ENCODE peak calls at places on chromosome 14, in eight cellular contexts. One of them, this sample, is unnamed.

GRCh38 chr14:105563347-105563737 is 37.0 kb downstream of the TMEM121 start:
- DNase-seq in AG04450: no peak
- DNase-seq in Right ventricle myocardium superior: no peak
- DNase-seq in Calu3: no peak
- DNase-seq in MCF 10A: no peak
- DNase-seq in NCI-H2081: no peak
- DNase-seq in posterior cingulate gyrus: no peak
- DNase-seq in activated CD4-positive, CD25-positive, alpha-beta regulatory T cell treated with anti-CD3 and anti-CD28 coated beads, Interleukin-2, amount 50 U/mL, for 16 hours: no peak
- DNase-seq in this sample: no peak

GRCh38 chr14:105474478-105475268 is at the start of gene CRIP2:
- DNase-seq in AG04450: no peak
- DNase-seq in Right ventricle myocardium superior: peak; percentile 77
- DNase-seq in Calu3: peak; percentile 81
- DNase-seq in MCF 10A: peak; percentile 38
- DNase-seq in NCI-H2081: peak; percentile 71
- DNase-seq in posterior cingulate gyrus: no peak
- DNase-seq in activated CD4-positive, CD25-positive, alpha-beta regulatory T cell treated with anti-CD3 and anti-CD28 coated beads, Interleukin-2, amount 50 U/mL, for 16 hours: no peak
- DNase-seq in this sample: no peak

GRCh38 chr14:96131836-96132235 is 72.8 kb upstream of the BDKRB2 start:
- DNase-seq in AG04450: no peak
- DNase-seq in Right ventricle myocardium superior: no peak
- DNase-seq in Calu3: no peak
- DNase-seq in MCF 10A: no peak
- DNase-seq in NCI-H2081: no peak
- DNase-seq in posterior cingulate gyrus: no peak
- DNase-seq in activated CD4-positive, CD25-positive, alpha-beta regulatory T cell treated with anti-CD3 and anti-CD28 coated beads, Interleukin-2, amount 50 U/mL, for 16 hours: no peak
- DNase-seq in this sample: no peak

GRCh38 chr14:20626274-20626673 is 15.2 kb downstream of the OR6S1 start:
- DNase-seq in AG04450: no peak
- DNase-seq in Right ventricle myocardium superior: no peak
- DNase-seq in Calu3: no peak
- DNase-seq in MCF 10A: no peak
- DNase-seq in NCI-H2081: no peak
- DNase-seq in posterior cingulate gyrus: no peak
- DNase-seq in activated CD4-positive, CD25-positive, alpha-beta regulatory T cell treated with anti-CD3 and anti-CD28 coated beads, Interleukin-2, amount 50 U/mL, for 16 hours: no peak
- DNase-seq in this sample: no peak

GRCh38 chr14:75443203-75443969 is 15.6 kb downstream of the JDP2 start:
- DNase-seq in AG04450: no peak
- DNase-seq in Right ventricle myocardium superior: no peak
- DNase-seq in Calu3: no peak
- DNase-seq in MCF 10A: no peak
- DNase-seq in NCI-H2081: no peak
- DNase-seq in posterior cingulate gyrus: no peak
- DNase-seq in activated CD4-positive, CD25-positive, alpha-beta regulatory T cell treated with anti-CD3 and anti-CD28 coated beads, Interleukin-2, amount 50 U/mL, for 16 hours: no peak
- DNase-seq in this sample: no peak

GRCh38 chr14:87797001-87797400 is 196.0 kb downstream of the GALC start:
- DNase-seq in AG04450: no peak
- DNase-seq in Right ventricle myocardium superior: no peak
- DNase-seq in Calu3: no peak
- DNase-seq in MCF 10A: no peak
- DNase-seq in NCI-H2081: no peak
- DNase-seq in posterior cingulate gyrus: no peak
- DNase-seq in activated CD4-positive, CD25-positive, alpha-beta regulatory T cell treated with anti-CD3 and anti-CD28 coated beads, Interleukin-2, amount 50 U/mL, for 16 hours: no peak
- DNase-seq in this sample: no peak

GRCh38 chr14:90496379-90496778 is 99.5 kb downstream of the CALM1 start:
- DNase-seq in AG04450: no peak
- DNase-seq in Right ventricle myocardium superior: no peak
- DNase-seq in Calu3: no peak
- DNase-seq in MCF 10A: no peak
- DNase-seq in NCI-H2081: no peak
- DNase-seq in posterior cingulate gyrus: no peak
- DNase-seq in activated CD4-positive, CD25-positive, alpha-beta regulatory T cell treated with anti-CD3 and anti-CD28 coated beads, Interleukin-2, amount 50 U/mL, for 16 hours: no peak
- DNase-seq in this sample: no peak

GRCh38 chr14:50230601-50231474 is 540 bp downstream of the SOS2 start:
- DNase-seq in AG04450: peak; percentile 7
- DNase-seq in Right ventricle myocardium superior: peak; percentile 79
- DNase-seq in Calu3: peak; percentile 35
- DNase-seq in MCF 10A: peak; percentile 71
- DNase-seq in NCI-H2081: peak; percentile 13
- DNase-seq in posterior cingulate gyrus: peak; percentile 17
- DNase-seq in activated CD4-positive, CD25-positive, alpha-beta regulatory T cell treated with anti-CD3 and anti-CD28 coated beads, Interleukin-2, amount 50 U/mL, for 16 hours: no peak
- DNase-seq in this sample: peak; percentile 57

GRCh38 chr14:98666545-98666944 is 605.5 kb downstream of the BCL11B start:
- DNase-seq in AG04450: no peak
- DNase-seq in Right ventricle myocardium superior: no peak
- DNase-seq in Calu3: no peak
- DNase-seq in MCF 10A: no peak
- DNase-seq in NCI-H2081: no peak
- DNase-seq in posterior cingulate gyrus: no peak
- DNase-seq in activated CD4-positive, CD25-positive, alpha-beta regulatory T cell treated with anti-CD3 and anti-CD28 coated beads, Interleukin-2, amount 50 U/mL, for 16 hours: no peak
- DNase-seq in this sample: no peak

GRCh38 chr14:49972199-49972671 is 79.4 kb downstream of the ARF6 start:
- DNase-seq in AG04450: no peak
- DNase-seq in Right ventricle myocardium superior: no peak
- DNase-seq in Calu3: no peak
- DNase-seq in MCF 10A: peak; percentile 92
- DNase-seq in NCI-H2081: peak; percentile 25
- DNase-seq in posterior cingulate gyrus: no peak
- DNase-seq in activated CD4-positive, CD25-positive, alpha-beta regulatory T cell treated with anti-CD3 and anti-CD28 coated beads, Interleukin-2, amount 50 U/mL, for 16 hours: no peak
- DNase-seq in this sample: peak; percentile 52

GRCh38 chr14:100840286-100840685 is 14.4 kb downstream of the MEG3 start:
- DNase-seq in AG04450: no peak
- DNase-seq in Right ventricle myocardium superior: peak; percentile 9
- DNase-seq in Calu3: no peak
- DNase-seq in MCF 10A: no peak
- DNase-seq in NCI-H2081: no peak
- DNase-seq in posterior cingulate gyrus: no peak
- DNase-seq in activated CD4-positive, CD25-positive, alpha-beta regulatory T cell treated with anti-CD3 and anti-CD28 coated beads, Interleukin-2, amount 50 U/mL, for 16 hours: no peak
- DNase-seq in this sample: no peak

GRCh38 chr14:50944647-50945413 is 547 bp upstream of the PYGL start:
- DNase-seq in AG04450: no peak
- DNase-seq in Right ventricle myocardium superior: peak; percentile 76
- DNase-seq in Calu3: peak; percentile 47
- DNase-seq in MCF 10A: peak; percentile 75
- DNase-seq in NCI-H2081: peak; percentile 22
- DNase-seq in posterior cingulate gyrus: no peak
- DNase-seq in activated CD4-positive, CD25-positive, alpha-beta regulatory T cell treated with anti-CD3 and anti-CD28 coated beads, Interleukin-2, amount 50 U/mL, for 16 hours: no peak
- DNase-seq in this sample: peak; percentile 68

GRCh38 chr14:42664185-42664584 is 1057.5 kb downstream of the LRFN5 start:
- DNase-seq in AG04450: no peak
- DNase-seq in Right ventricle myocardium superior: no peak
- DNase-seq in Calu3: no peak
- DNase-seq in MCF 10A: no peak
- DNase-seq in NCI-H2081: no peak
- DNase-seq in posterior cingulate gyrus: no peak
- DNase-seq in activated CD4-positive, CD25-positive, alpha-beta regulatory T cell treated with anti-CD3 and anti-CD28 coated beads, Interleukin-2, amount 50 U/mL, for 16 hours: no peak
- DNase-seq in this sample: no peak

GRCh38 chr14:77186911-77187648 is 5.5 kb downstream of the TMEM63C start:
- DNase-seq in AG04450: no peak
- DNase-seq in Right ventricle myocardium superior: no peak
- DNase-seq in Calu3: peak; percentile 23
- DNase-seq in MCF 10A: peak; percentile 85
- DNase-seq in NCI-H2081: no peak
- DNase-seq in posterior cingulate gyrus: no peak
- DNase-seq in activated CD4-positive, CD25-positive, alpha-beta regulatory T cell treated with anti-CD3 and anti-CD28 coated beads, Interleukin-2, amount 50 U/mL, for 16 hours: no peak
- DNase-seq in this sample: no peak

GRCh38 chr14:75967866-75968265 is 13.9 kb downstream of the TGFB3 start:
- DNase-seq in AG04450: no peak
- DNase-seq in Right ventricle myocardium superior: no peak
- DNase-seq in Calu3: no peak
- DNase-seq in MCF 10A: no peak
- DNase-seq in NCI-H2081: no peak
- DNase-seq in posterior cingulate gyrus: no peak
- DNase-seq in activated CD4-positive, CD25-positive, alpha-beta regulatory T cell treated with anti-CD3 and anti-CD28 coated beads, Interleukin-2, amount 50 U/mL, for 16 hours: no peak
- DNase-seq in this sample: no peak

GRCh38 chr14:101884537-101885253 is 79.7 kb upstream of the DYNC1H1 start:
- DNase-seq in AG04450: no peak
- DNase-seq in Right ventricle myocardium superior: no peak
- DNase-seq in Calu3: no peak
- DNase-seq in MCF 10A: no peak
- DNase-seq in NCI-H2081: no peak
- DNase-seq in posterior cingulate gyrus: no peak
- DNase-seq in activated CD4-positive, CD25-positive, alpha-beta regulatory T cell treated with anti-CD3 and anti-CD28 coated beads, Interleukin-2, amount 50 U/mL, for 16 hours: no peak
- DNase-seq in this sample: no peak

GRCh38 chr14:24232645-24233537 is at the start of gene GMPR2:
- DNase-seq in AG04450: no peak
- DNase-seq in Right ventricle myocardium superior: peak; percentile 87
- DNase-seq in Calu3: no peak
- DNase-seq in MCF 10A: no peak
- DNase-seq in NCI-H2081: no peak
- DNase-seq in posterior cingulate gyrus: peak; percentile 76
- DNase-seq in activated CD4-positive, CD25-positive, alpha-beta regulatory T cell treated with anti-CD3 and anti-CD28 coated beads, Interleukin-2, amount 50 U/mL, for 16 hours: no peak
- DNase-seq in this sample: no peak

GRCh38 chr14:58746261-58746660 is 108.5 kb downstream of the DACT1 start:
- DNase-seq in AG04450: peak; percentile 55
- DNase-seq in Right ventricle myocardium superior: no peak
- DNase-seq in Calu3: peak; percentile 54
- DNase-seq in MCF 10A: peak; percentile 81
- DNase-seq in NCI-H2081: no peak
- DNase-seq in posterior cingulate gyrus: no peak
- DNase-seq in activated CD4-positive, CD25-positive, alpha-beta regulatory T cell treated with anti-CD3 and anti-CD28 coated beads, Interleukin-2, amount 50 U/mL, for 16 hours: no peak
- DNase-seq in this sample: no peak

GRCh38 chr14:65849096-65849495 is 436.6 kb downstream of the FUT8 start:
- DNase-seq in AG04450: no peak
- DNase-seq in Right ventricle myocardium superior: no peak
- DNase-seq in Calu3: no peak
- DNase-seq in MCF 10A: no peak
- DNase-seq in NCI-H2081: no peak
- DNase-seq in posterior cingulate gyrus: no peak
- DNase-seq in activated CD4-positive, CD25-positive, alpha-beta regulatory T cell treated with anti-CD3 and anti-CD28 coated beads, Interleukin-2, amount 50 U/mL, for 16 hours: no peak
- DNase-seq in this sample: no peak

GRCh38 chr14:104291123-104292000 is 153.0 kb downstream of the KIF26A start:
- DNase-seq in AG04450: no peak
- DNase-seq in Right ventricle myocardium superior: peak; percentile 17
- DNase-seq in Calu3: no peak
- DNase-seq in MCF 10A: no peak
- DNase-seq in NCI-H2081: peak; percentile 44
- DNase-seq in posterior cingulate gyrus: no peak
- DNase-seq in activated CD4-positive, CD25-positive, alpha-beta regulatory T cell treated with anti-CD3 and anti-CD28 coated beads, Interleukin-2, amount 50 U/mL, for 16 hours: no peak
- DNase-seq in this sample: no peak

GRCh38 chr14:68282479-68283377 is 463.1 kb downstream of the RAD51B start:
- DNase-seq in AG04450: no peak
- DNase-seq in Right ventricle myocardium superior: no peak
- DNase-seq in Calu3: no peak
- DNase-seq in MCF 10A: no peak
- DNase-seq in NCI-H2081: no peak
- DNase-seq in posterior cingulate gyrus: no peak
- DNase-seq in activated CD4-positive, CD25-positive, alpha-beta regulatory T cell treated with anti-CD3 and anti-CD28 coated beads, Interleukin-2, amount 50 U/mL, for 16 hours: no peak
- DNase-seq in this sample: no peak

GRCh38 chr14:92619671-92620437 is 106.3 kb downstream of the RIN3 start:
- DNase-seq in AG04450: no peak
- DNase-seq in Right ventricle myocardium superior: no peak
- DNase-seq in Calu3: no peak
- DNase-seq in MCF 10A: no peak
- DNase-seq in NCI-H2081: no peak
- DNase-seq in posterior cingulate gyrus: no peak
- DNase-seq in activated CD4-positive, CD25-positive, alpha-beta regulatory T cell treated with anti-CD3 and anti-CD28 coated beads, Interleukin-2, amount 50 U/mL, for 16 hours: no peak
- DNase-seq in this sample: no peak

GRCh38 chr14:75806247-75806876 is 145.3 kb downstream of the TTLL5 start:
- DNase-seq in AG04450: no peak
- DNase-seq in Right ventricle myocardium superior: no peak
- DNase-seq in Calu3: no peak
- DNase-seq in MCF 10A: peak; percentile 1
- DNase-seq in NCI-H2081: no peak
- DNase-seq in posterior cingulate gyrus: no peak
- DNase-seq in activated CD4-positive, CD25-positive, alpha-beta regulatory T cell treated with anti-CD3 and anti-CD28 coated beads, Interleukin-2, amount 50 U/mL, for 16 hours: no peak
- DNase-seq in this sample: no peak

GRCh38 chr14:61471297-61471980 is 150.1 kb downstream of the PRKCH start:
- DNase-seq in AG04450: no peak
- DNase-seq in Right ventricle myocardium superior: no peak
- DNase-seq in Calu3: no peak
- DNase-seq in MCF 10A: no peak
- DNase-seq in NCI-H2081: no peak
- DNase-seq in posterior cingulate gyrus: no peak
- DNase-seq in activated CD4-positive, CD25-positive, alpha-beta regulatory T cell treated with anti-CD3 and anti-CD28 coated beads, Interleukin-2, amount 50 U/mL, for 16 hours: no peak
- DNase-seq in this sample: no peak

GRCh38 chr14:53537421-53538315 is 384.5 kb upstream of the DDHD1 start:
- DNase-seq in AG04450: peak; percentile 53
- DNase-seq in Right ventricle myocardium superior: no peak
- DNase-seq in Calu3: no peak
- DNase-seq in MCF 10A: no peak
- DNase-seq in NCI-H2081: no peak
- DNase-seq in posterior cingulate gyrus: no peak
- DNase-seq in activated CD4-positive, CD25-positive, alpha-beta regulatory T cell treated with anti-CD3 and anti-CD28 coated beads, Interleukin-2, amount 50 U/mL, for 16 hours: no peak
- DNase-seq in this sample: peak; percentile 15

GRCh38 chr14:32202468-32202865 is 602 bp downstream of the RNU6-8 start:
- DNase-seq in AG04450: no peak
- DNase-seq in Right ventricle myocardium superior: no peak
- DNase-seq in Calu3: no peak
- DNase-seq in MCF 10A: no peak
- DNase-seq in NCI-H2081: no peak
- DNase-seq in posterior cingulate gyrus: no peak
- DNase-seq in activated CD4-positive, CD25-positive, alpha-beta regulatory T cell treated with anti-CD3 and anti-CD28 coated beads, Interleukin-2, amount 50 U/mL, for 16 hours: no peak
- DNase-seq in this sample: no peak

GRCh38 chr14:72611956-72612500 is 281.9 kb downstream of the DPF3 start:
- DNase-seq in AG04450: no peak
- DNase-seq in Right ventricle myocardium superior: no peak
- DNase-seq in Calu3: no peak
- DNase-seq in MCF 10A: no peak
- DNase-seq in NCI-H2081: no peak
- DNase-seq in posterior cingulate gyrus: no peak
- DNase-seq in activated CD4-positive, CD25-positive, alpha-beta regulatory T cell treated with anti-CD3 and anti-CD28 coated beads, Interleukin-2, amount 50 U/mL, for 16 hours: no peak
- DNase-seq in this sample: no peak

GRCh38 chr14:35750202-35750904 is 58.7 kb downstream of the RALGAPA1 start:
- DNase-seq in AG04450: no peak
- DNase-seq in Right ventricle myocardium superior: no peak
- DNase-seq in Calu3: no peak
- DNase-seq in MCF 10A: no peak
- DNase-seq in NCI-H2081: no peak
- DNase-seq in posterior cingulate gyrus: no peak
- DNase-seq in activated CD4-positive, CD25-positive, alpha-beta regulatory T cell treated with anti-CD3 and anti-CD28 coated beads, Interleukin-2, amount 50 U/mL, for 16 hours: no peak
- DNase-seq in this sample: no peak

GRCh38 chr14:90184571-90185266 is 71.6 kb upstream of the PSMC1 start:
- DNase-seq in AG04450: no peak
- DNase-seq in Right ventricle myocardium superior: no peak
- DNase-seq in Calu3: no peak
- DNase-seq in MCF 10A: no peak
- DNase-seq in NCI-H2081: no peak
- DNase-seq in posterior cingulate gyrus: no peak
- DNase-seq in activated CD4-positive, CD25-positive, alpha-beta regulatory T cell treated with anti-CD3 and anti-CD28 coated beads, Interleukin-2, amount 50 U/mL, for 16 hours: no peak
- DNase-seq in this sample: no peak

GRCh38 chr14:23512156-23512555 is 39.4 kb downstream of the ZFHX2 start:
- DNase-seq in AG04450: no peak
- DNase-seq in Right ventricle myocardium superior: no peak
- DNase-seq in Calu3: no peak
- DNase-seq in MCF 10A: no peak
- DNase-seq in NCI-H2081: peak; percentile 49
- DNase-seq in posterior cingulate gyrus: no peak
- DNase-seq in activated CD4-positive, CD25-positive, alpha-beta regulatory T cell treated with anti-CD3 and anti-CD28 coated beads, Interleukin-2, amount 50 U/mL, for 16 hours: no peak
- DNase-seq in this sample: no peak

GRCh38 chr14:22200977-22201605 is 387.9 kb downstream of the DAD1 start:
- DNase-seq in AG04450: no peak
- DNase-seq in Right ventricle myocardium superior: no peak
- DNase-seq in Calu3: peak; percentile 19
- DNase-seq in MCF 10A: peak; percentile 57
- DNase-seq in NCI-H2081: no peak
- DNase-seq in posterior cingulate gyrus: no peak
- DNase-seq in activated CD4-positive, CD25-positive, alpha-beta regulatory T cell treated with anti-CD3 and anti-CD28 coated beads, Interleukin-2, amount 50 U/mL, for 16 hours: no peak
- DNase-seq in this sample: no peak

GRCh38 chr14:47674546-47675238 is 713 bp downstream of the MDGA2 start:
- DNase-seq in AG04450: no peak
- DNase-seq in Right ventricle myocardium superior: peak; percentile 13
- DNase-seq in Calu3: no peak
- DNase-seq in MCF 10A: no peak
- DNase-seq in NCI-H2081: peak; percentile 0
- DNase-seq in posterior cingulate gyrus: peak; percentile 9
- DNase-seq in activated CD4-positive, CD25-positive, alpha-beta regulatory T cell treated with anti-CD3 and anti-CD28 coated beads, Interleukin-2, amount 50 U/mL, for 16 hours: no peak
- DNase-seq in this sample: no peak

GRCh38 chr14:64550539-64551333 is 975 bp downstream of the PPP1R36 start:
- DNase-seq in AG04450: no peak
- DNase-seq in Right ventricle myocardium superior: no peak
- DNase-seq in Calu3: no peak
- DNase-seq in MCF 10A: no peak
- DNase-seq in NCI-H2081: peak; percentile 7
- DNase-seq in posterior cingulate gyrus: no peak
- DNase-seq in activated CD4-positive, CD25-positive, alpha-beta regulatory T cell treated with anti-CD3 and anti-CD28 coated beads, Interleukin-2, amount 50 U/mL, for 16 hours: no peak
- DNase-seq in this sample: no peak

GRCh38 chr14:89185919-89186849 is 230.8 kb downstream of the FOXN3 start:
- DNase-seq in AG04450: peak; percentile 41
- DNase-seq in Right ventricle myocardium superior: no peak
- DNase-seq in Calu3: no peak
- DNase-seq in MCF 10A: peak; percentile 73
- DNase-seq in NCI-H2081: no peak
- DNase-seq in posterior cingulate gyrus: no peak
- DNase-seq in activated CD4-positive, CD25-positive, alpha-beta regulatory T cell treated with anti-CD3 and anti-CD28 coated beads, Interleukin-2, amount 50 U/mL, for 16 hours: no peak
- DNase-seq in this sample: peak; percentile 48